ENCODE peak calls at places on chromosomes 3 and 15, in four cellular contexts. V, W, P and Y are unnamed samples.

GRCh38 chr15:52080031-52080430 is 32.5 kb downstream of the BCL2L10 start:
- DNase-seq in V (no peak), P (no peak), W (no peak), Y (no peak)

GRCh38 chr3:195540526-195540925 is 2.6 kb downstream of the PPP1R2 start:
- DNase-seq in P (no peak), W (no peak), V (no peak), Y (no peak)

GRCh38 chr15:80551348-80551747 is 143.8 kb upstream of the ABHD17C start:
- DNase-seq in W (no peak), V (no peak), P (no peak), Y (no peak)

GRCh38 chr15:88802250-88802990 is 816 bp upstream of the ACAN start:
- DNase-seq in W (no peak), V (no peak), P (no peak), Y (no peak)

GRCh38 chr3:46717447-46718231 is at the start of gene PRSS50:
- DNase-seq in W (no peak), P (no peak), V (peak; percentile 84), Y (no peak)

GRCh38 chr3:47661121-47661752 is 82.6 kb upstream of the CSPG5 start:
- DNase-seq in P (no peak), V (peak; percentile 19), W (no peak), Y (no peak)

GRCh38 chr15:68298882-68299381 is 21.4 kb downstream of the FEM1B start:
- DNase-seq in W (no peak), P (no peak), V (no peak), Y (peak; percentile 77)

GRCh38 chr15:77025066-77025435 is 30.1 kb downstream of the PSTPIP1 start:
- DNase-seq in W (no peak), P (no peak), V (no peak), Y (no peak)

GRCh38 chr15:65329991-65330735 is 25.7 kb downstream of the RNU5B-1 start:
- DNase-seq in V (no peak), P (no peak), W (no peak), Y (no peak)

GRCh38 chr3:52787672-52788625 is 6.6 kb upstream of the ITIH3 start:
- DNase-seq in V (no peak), W (peak; percentile 23), P (no peak), Y (no peak)

GRCh38 chr15:56659197-56659596 is 74.1 kb downstream of the ZNF280D start:
- DNase-seq in P (no peak), W (no peak), V (no peak), Y (no peak)

GRCh38 chr3:74435631-74436030 is 178.8 kb downstream of the CNTN3 start:
- DNase-seq in V (no peak), P (no peak), W (no peak), Y (no peak)

GRCh38 chr15:94230886-94231727 is at the start of gene MCTP2:
- DNase-seq in P (peak; percentile 68), V (no peak), W (peak; percentile 62), Y (peak; percentile 57)

GRCh38 chr3:169895037-169895436 is 16.3 kb upstream of the SAMD7 start:
- DNase-seq in P (no peak), W (no peak), V (no peak), Y (no peak)

GRCh38 chr3:36738701-36739100 is 25.7 kb downstream of the DCLK3 start:
- DNase-seq in V (no peak), W (no peak), P (no peak), Y (no peak)

GRCh38 chr3:194194757-194195086 is 58.8 kb downstream of the HES1 start:
- DNase-seq in W (no peak), V (peak; percentile 39), P (no peak), Y (no peak)

GRCh38 chr15:75577401-75578205 is 1.5 kb downstream of the PTPN9 start:
- DNase-seq in V (no peak), W (no peak), P (no peak), Y (no peak)

DNA sequence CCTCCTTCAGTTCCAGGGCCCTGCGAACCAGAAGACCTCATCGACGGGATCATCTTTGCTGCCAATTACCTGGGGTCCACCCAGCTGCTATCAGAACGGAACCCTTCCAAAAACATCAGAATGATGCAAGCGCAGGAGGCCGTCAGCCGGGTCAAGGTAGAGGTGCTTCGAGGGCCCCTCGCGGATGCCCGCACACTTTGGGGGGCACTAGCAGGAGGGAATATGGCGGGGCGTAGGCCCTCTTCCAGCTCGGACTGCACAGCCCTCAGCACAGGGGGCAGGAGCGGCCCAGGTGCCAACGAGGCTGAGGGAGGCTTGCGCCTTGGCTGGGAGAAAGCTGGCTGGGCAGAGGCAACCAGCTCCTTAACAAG is 176.6 kb downstream of the NSMCE3 start:
- DNase-seq in W (no peak), P (no peak), V (no peak), Y (no peak)
- TF ChIP-seq MAX in W (no peak), P (no peak), V (no peak), Y (no peak)

GRCh38 chr3:131688370-131688769 is 185.6 kb upstream of the MRPL3 start:
- DNase-seq in W (no peak), V (no peak), P (no peak), Y (no peak)
- TF ChIP-seq BRCA1 in W (no peak), V (no peak), P (no peak), Y (no peak)

GRCh38 chr15:70526221-70526973 is 237.0 kb downstream of the UACA start:
- DNase-seq in P (no peak), W (no peak), V (no peak), Y (no peak)
- TF ChIP-seq MAX in P (no peak), W (no peak), V (no peak), Y (no peak)

GRCh38 chr3:9047465-9048346 is 84.4 kb upstream of the RAD18 start:
- DNase-seq in V (no peak), W (no peak), P (no peak), Y (no peak)
- TF ChIP-seq BRCA1 in V (no peak), W (no peak), P (no peak), Y (no peak)